ENCODE peak calls at places on chromosomes 1 and 21, in six cellular contexts. One of them, this sample, is unnamed.

GRCh38 chr1:3367376-3367775 is 87.1 kb upstream of the ARHGEF16 start:
- DNase-seq in IMR-90: no peak
- DNase-seq in neuronal stem cell: no peak
- DNase-seq in trophoblast cell: no peak
- DNase-seq in mesenchymal stem cell: no peak
- DNase-seq in H1: no peak
- DNase-seq in this sample: no peak

GRCh38 chr1:225890346-225891228 is 1.6 kb upstream of the LEFTY1 start:
- DNase-seq in IMR-90: no peak
- DNase-seq in neuronal stem cell: no peak
- DNase-seq in trophoblast cell: no peak
- DNase-seq in mesenchymal stem cell: no peak
- DNase-seq in H1: no peak
- DNase-seq in this sample: peak; percentile 84

GRCh38 chr1:54583307-54583686 is 35.3 kb downstream of the ACOT11 start:
- DNase-seq in IMR-90: no peak
- DNase-seq in neuronal stem cell: no peak
- DNase-seq in trophoblast cell: no peak
- DNase-seq in mesenchymal stem cell: no peak
- DNase-seq in H1: no peak
- DNase-seq in this sample: no peak

GRCh38 chr1:209554761-209555611 is 28.5 kb upstream of the CAMK1G start:
- DNase-seq in IMR-90: no peak
- DNase-seq in neuronal stem cell: no peak
- DNase-seq in trophoblast cell: no peak
- DNase-seq in mesenchymal stem cell: no peak
- DNase-seq in H1: no peak
- DNase-seq in this sample: no peak

GRCh38 chr1:15180945-15181523 is 27.5 kb downstream of the TMEM51 start:
- DNase-seq in IMR-90: no peak
- DNase-seq in neuronal stem cell: no peak
- DNase-seq in trophoblast cell: no peak
- DNase-seq in mesenchymal stem cell: no peak
- DNase-seq in H1: no peak
- DNase-seq in this sample: no peak

GRCh38 chr1:154350383-154350782 is 25.1 kb downstream of the ATP8B2 start:
- DNase-seq in IMR-90: no peak
- DNase-seq in neuronal stem cell: no peak
- DNase-seq in trophoblast cell: no peak
- DNase-seq in mesenchymal stem cell: no peak
- DNase-seq in H1: no peak
- DNase-seq in this sample: peak; percentile 42

GRCh38 chr1:109370712-109371270 is 26.9 kb downstream of the SORT1 start:
- DNase-seq in IMR-90: peak; percentile 97
- DNase-seq in neuronal stem cell: no peak
- DNase-seq in trophoblast cell: no peak
- DNase-seq in mesenchymal stem cell: peak; percentile 93
- DNase-seq in H1: no peak
- DNase-seq in this sample: no peak

GRCh38 chr1:66532798-66533783 is 862 bp upstream of the SGIP1 start:
- DNase-seq in IMR-90: peak; percentile 98
- DNase-seq in neuronal stem cell: peak; percentile 38
- DNase-seq in trophoblast cell: no peak
- DNase-seq in mesenchymal stem cell: peak; percentile 93
- DNase-seq in H1: no peak
- DNase-seq in this sample: peak; percentile 39

GRCh38 chr1:214957330-214958137 is 125.0 kb upstream of the KCNK2 start:
- DNase-seq in IMR-90: peak; percentile 100
- DNase-seq in neuronal stem cell: no peak
- DNase-seq in trophoblast cell: peak; percentile 90
- DNase-seq in mesenchymal stem cell: peak; percentile 96
- DNase-seq in H1: no peak
- DNase-seq in this sample: no peak

GRCh38 chr1:25804244-25804963 is 4.4 kb downstream of the SELENON start:
- DNase-seq in IMR-90: no peak
- DNase-seq in neuronal stem cell: no peak
- DNase-seq in trophoblast cell: no peak
- DNase-seq in mesenchymal stem cell: no peak
- DNase-seq in H1: no peak
- DNase-seq in this sample: no peak

GRCh38 chr1:236893626-236894545 is 98.8 kb downstream of the MTR start:
- DNase-seq in IMR-90: peak; percentile 66
- DNase-seq in neuronal stem cell: no peak
- DNase-seq in trophoblast cell: no peak
- DNase-seq in mesenchymal stem cell: no peak
- DNase-seq in H1: no peak
- DNase-seq in this sample: no peak

GRCh38 chr1:52996653-52997052 is 65.4 kb upstream of the PODN start:
- DNase-seq in IMR-90: peak; percentile 22
- DNase-seq in neuronal stem cell: no peak
- DNase-seq in trophoblast cell: no peak
- DNase-seq in mesenchymal stem cell: no peak
- DNase-seq in H1: no peak
- DNase-seq in this sample: no peak

GRCh38 chr1:157523774-157524501 is 28.4 kb downstream of the FCRL5 start:
- DNase-seq in IMR-90: no peak
- DNase-seq in neuronal stem cell: no peak
- DNase-seq in trophoblast cell: no peak
- DNase-seq in mesenchymal stem cell: no peak
- DNase-seq in H1: no peak
- DNase-seq in this sample: no peak

GRCh38 chr1:65894738-65895605 is 102.3 kb downstream of the PDE4B start:
- DNase-seq in IMR-90: peak; percentile 19
- DNase-seq in neuronal stem cell: no peak
- DNase-seq in trophoblast cell: no peak
- DNase-seq in mesenchymal stem cell: no peak
- DNase-seq in H1: no peak
- DNase-seq in this sample: no peak

GRCh38 chr1:228090613-228091081 is 8.1 kb downstream of the ARF1 start:
- DNase-seq in IMR-90: peak; percentile 55
- DNase-seq in neuronal stem cell: no peak
- DNase-seq in trophoblast cell: no peak
- DNase-seq in mesenchymal stem cell: peak; percentile 53
- DNase-seq in H1: no peak
- DNase-seq in this sample: no peak

GRCh38 chr1:68791800-68792199 is 294.9 kb upstream of the DEPDC1 start:
- DNase-seq in IMR-90: no peak
- DNase-seq in neuronal stem cell: no peak
- DNase-seq in trophoblast cell: no peak
- DNase-seq in mesenchymal stem cell: no peak
- DNase-seq in H1: no peak
- DNase-seq in this sample: peak; percentile 31

GRCh38 chr1:246567258-246568235 is 1.3 kb downstream of the CNST start:
- DNase-seq in IMR-90: peak; percentile 87
- DNase-seq in neuronal stem cell: no peak
- DNase-seq in trophoblast cell: peak; percentile 59
- DNase-seq in mesenchymal stem cell: peak; percentile 89
- DNase-seq in H1: no peak
- DNase-seq in this sample: no peak

GRCh38 chr1:173134029-173134428 is 73.1 kb downstream of the TNFSF4 start:
- DNase-seq in IMR-90: peak; percentile 87
- DNase-seq in neuronal stem cell: no peak
- DNase-seq in trophoblast cell: no peak
- DNase-seq in mesenchymal stem cell: peak; percentile 50
- DNase-seq in H1: no peak
- DNase-seq in this sample: no peak

GRCh38 chr1:112704908-112705627 is 1.9 kb downstream of the RHOC start:
- DNase-seq in IMR-90: peak; percentile 96
- DNase-seq in neuronal stem cell: peak; percentile 83
- DNase-seq in trophoblast cell: peak; percentile 93
- DNase-seq in mesenchymal stem cell: peak; percentile 98
- DNase-seq in H1: peak; percentile 90
- DNase-seq in this sample: peak; percentile 97

GRCh38 chr1:88697503-88697902 is 13.4 kb downstream of the PKN2 start:
- DNase-seq in IMR-90: peak; percentile 36
- DNase-seq in neuronal stem cell: no peak
- DNase-seq in trophoblast cell: no peak
- DNase-seq in mesenchymal stem cell: peak; percentile 22
- DNase-seq in H1: no peak
- DNase-seq in this sample: no peak

GRCh38 chr21:36609654-36610053 is 89.3 kb upstream of the SIM2 start:
- DNase-seq in IMR-90: no peak
- DNase-seq in neuronal stem cell: no peak
- DNase-seq in trophoblast cell: no peak
- DNase-seq in mesenchymal stem cell: no peak
- DNase-seq in H1: no peak
- DNase-seq in this sample: no peak

GRCh38 chr21:36608251-36608650 is 90.7 kb upstream of the SIM2 start:
- DNase-seq in IMR-90: no peak
- DNase-seq in neuronal stem cell: no peak
- DNase-seq in trophoblast cell: no peak
- DNase-seq in mesenchymal stem cell: no peak
- DNase-seq in H1: no peak
- DNase-seq in this sample: no peak

GRCh38 chr21:36610201-36610600 is 88.7 kb upstream of the SIM2 start:
- DNase-seq in IMR-90: peak; percentile 57
- DNase-seq in neuronal stem cell: no peak
- DNase-seq in trophoblast cell: no peak
- DNase-seq in mesenchymal stem cell: no peak
- DNase-seq in H1: no peak
- DNase-seq in this sample: no peak

GRCh38 chr21:36606292-36606982 is 92.5 kb upstream of the SIM2 start:
- DNase-seq in IMR-90: no peak
- DNase-seq in neuronal stem cell: no peak
- DNase-seq in trophoblast cell: no peak
- DNase-seq in mesenchymal stem cell: no peak
- DNase-seq in H1: no peak
- DNase-seq in this sample: no peak

GRCh38 chr21:36606983-36607325 is 92.0 kb upstream of the SIM2 start:
- DNase-seq in IMR-90: no peak
- DNase-seq in neuronal stem cell: no peak
- DNase-seq in trophoblast cell: no peak
- DNase-seq in mesenchymal stem cell: no peak
- DNase-seq in H1: no peak
- DNase-seq in this sample: no peak
- H4K91ac ChIP-seq in IMR-90: no peak overlapping the region
- H4K91ac ChIP-seq in neuronal stem cell: no peak overlapping the region
- H4K91ac ChIP-seq in trophoblast cell: no peak overlapping the region
- H4K91ac ChIP-seq in mesenchymal stem cell: no peak overlapping the region
- H4K91ac ChIP-seq in H1: no peak overlapping the region
- H4K91ac ChIP-seq in this sample: no peak overlapping the region

GRCh38 chr1:160949881-160950280 is 4.7 kb downstream of the ITLN2 start:
- DNase-seq in IMR-90: no peak
- DNase-seq in neuronal stem cell: no peak
- DNase-seq in trophoblast cell: no peak
- DNase-seq in mesenchymal stem cell: peak; percentile 2
- DNase-seq in H1: no peak
- DNase-seq in this sample: no peak
- H3K9ac ChIP-seq in IMR-90: no peak overlapping the region
- H3K9ac ChIP-seq in neuronal stem cell: no peak overlapping the region
- H3K9ac ChIP-seq in trophoblast cell: no peak overlapping the region
- H3K9ac ChIP-seq in mesenchymal stem cell: no peak overlapping the region
- H3K9ac ChIP-seq in H1: no peak overlapping the region
- H3K9ac ChIP-seq in this sample: no peak overlapping the region

GRCh38 chr1:220895412-220895946 is 16.2 kb downstream of the HLX start:
- DNase-seq in IMR-90: no peak
- DNase-seq in neuronal stem cell: no peak
- DNase-seq in trophoblast cell: no peak
- DNase-seq in mesenchymal stem cell: no peak
- DNase-seq in H1: no peak
- DNase-seq in this sample: no peak

GRCh38 chr1:220894924-220895256 is 15.6 kb downstream of the HLX start:
- DNase-seq in IMR-90: no peak
- DNase-seq in neuronal stem cell: no peak
- DNase-seq in trophoblast cell: no peak
- DNase-seq in mesenchymal stem cell: no peak
- DNase-seq in H1: no peak
- DNase-seq in this sample: no peak

GRCh38 chr1:220892997-220893700 is 13.9 kb downstream of the HLX start:
- DNase-seq in IMR-90: no peak
- DNase-seq in neuronal stem cell: no peak
- DNase-seq in trophoblast cell: no peak
- DNase-seq in mesenchymal stem cell: no peak
- DNase-seq in H1: no peak
- DNase-seq in this sample: peak; percentile 50

GRCh38 chr1:220893701-220894024 is 14.4 kb downstream of the HLX start:
- DNase-seq in IMR-90: no peak
- DNase-seq in neuronal stem cell: no peak
- DNase-seq in trophoblast cell: no peak
- DNase-seq in mesenchymal stem cell: no peak
- DNase-seq in H1: no peak
- DNase-seq in this sample: no peak

DNA sequence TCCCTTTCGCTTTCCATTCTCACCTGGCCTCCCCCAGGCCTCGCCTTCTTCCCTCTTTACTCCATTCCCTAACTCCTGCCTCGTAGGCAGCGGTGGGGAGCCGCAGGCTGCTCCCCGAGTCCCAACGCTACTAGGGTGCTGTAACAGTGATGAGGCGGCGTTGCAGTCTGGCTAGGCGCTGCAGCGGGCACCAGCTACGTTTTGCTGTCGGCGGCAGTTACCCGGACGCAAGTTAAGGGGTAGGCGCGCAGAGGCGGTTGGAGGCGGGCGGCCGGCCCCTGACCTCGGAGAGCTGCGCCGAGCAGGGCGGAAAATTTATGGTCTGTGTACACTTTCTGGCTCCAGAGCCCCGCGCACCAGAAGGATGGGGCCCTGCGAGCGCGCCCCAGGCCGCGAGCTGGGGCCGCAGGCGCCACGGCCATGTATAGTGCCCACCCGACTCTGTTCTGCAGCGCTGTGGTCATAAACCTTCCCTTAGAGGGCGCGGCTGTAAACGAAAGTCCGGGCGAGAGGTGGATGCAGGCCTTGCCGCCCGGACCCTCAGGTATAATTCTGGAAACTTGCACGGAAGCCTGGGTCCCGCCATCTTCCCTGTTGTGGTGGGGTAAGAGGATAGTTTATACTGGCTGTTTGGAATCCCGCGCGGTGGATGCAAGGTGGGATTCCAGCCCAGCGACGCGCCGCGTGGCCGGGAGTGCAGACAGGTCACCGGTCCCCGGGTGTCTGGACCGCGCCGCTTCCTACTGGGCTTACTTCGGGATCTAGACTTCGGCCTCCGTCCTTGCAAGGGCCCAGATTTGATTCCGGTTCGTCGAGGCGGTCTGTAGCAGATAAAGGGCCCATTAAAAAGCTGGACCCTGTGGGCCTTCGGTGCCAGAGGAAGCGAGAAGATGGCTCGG is 15.0 kb downstream of the HLX start:
- DNase-seq in IMR-90: no peak
- DNase-seq in neuronal stem cell: no peak
- DNase-seq in trophoblast cell: no peak
- DNase-seq in mesenchymal stem cell: peak; percentile 43
- DNase-seq in H1: no peak
- DNase-seq in this sample: peak; percentile 58
- H2AK5ac ChIP-seq in IMR-90: no peak overlapping the region
- H2AK5ac ChIP-seq in neuronal stem cell: peak overlapping the region; percentile 25
- H2AK5ac ChIP-seq in trophoblast cell: no peak overlapping the region
- H2AK5ac ChIP-seq in mesenchymal stem cell: no peak overlapping the region
- H2AK5ac ChIP-seq in H1: no peak overlapping the region
- H2AK5ac ChIP-seq in this sample: no peak overlapping the region

DNA sequence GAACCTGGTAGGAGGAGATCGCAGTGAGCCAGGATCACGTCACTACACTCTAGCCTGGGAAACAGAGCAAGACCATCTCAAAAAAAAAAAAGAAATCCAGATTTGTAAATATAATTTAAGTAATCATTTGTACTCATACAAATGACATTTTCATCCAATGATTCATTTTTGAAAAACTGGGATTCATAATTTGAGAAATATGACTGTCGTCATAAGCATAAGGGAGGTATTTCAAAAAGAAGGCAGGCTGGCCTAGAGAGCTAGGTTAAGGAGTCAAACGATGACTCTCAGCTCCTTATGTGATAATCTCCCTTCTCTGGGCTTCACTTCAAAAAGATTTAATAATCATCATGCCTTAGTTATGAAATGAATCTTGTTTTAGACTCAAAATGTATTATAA is 2.3 kb downstream of the GART start:
- DNase-seq in IMR-90: peak; percentile 67
- DNase-seq in neuronal stem cell: no peak
- DNase-seq in trophoblast cell: peak; percentile 24
- DNase-seq in mesenchymal stem cell: no peak
- DNase-seq in H1: no peak
- DNase-seq in this sample: no peak
- H4K91ac ChIP-seq in IMR-90: no peak overlapping the region
- H4K91ac ChIP-seq in neuronal stem cell: no peak overlapping the region
- H4K91ac ChIP-seq in trophoblast cell: no peak overlapping the region
- H4K91ac ChIP-seq in mesenchymal stem cell: no peak overlapping the region
- H4K91ac ChIP-seq in H1: no peak overlapping the region
- H4K91ac ChIP-seq in this sample: no peak overlapping the region

This sample was measured in H9.